ENCODE peak calls at places on chromosomes 3 and 15, in seven cellular contexts. A is nucleus accumbens; R is NCI-H460; T is IMR-90; Z is HTR-8/SVneo; P is stimulated activated naive B cell treated with anti-CD40 and anti-IgM and Interleukin-4, amounts not matched to agents 10 μg/mL and 1 μg/mL and 100 μg/mL, for 72 hours; L is B cell. J is an unnamed sample.

GRCh38 chr3:160921020-160921635 is 165.1 kb downstream of the PPM1L start:
- DNase-seq in A (no peak), R (peak; percentile 27), T (peak; percentile 39), L (no peak), Z (peak; percentile 56), P (no peak), J (no peak)

GRCh38 chr3:15982667-15983145 is 184.9 kb upstream of the ANKRD28 start:
- DNase-seq in Z (peak; percentile 81), R (peak; percentile 30), L (no peak), P (no peak), T (peak; percentile 96), A (peak; percentile 52), J (peak; percentile 51)

GRCh38 chr15:41866263-41866703 is 27.6 kb downstream of the SPTBN5 start:
- DNase-seq in P (no peak), A (no peak), L (no peak), T (no peak), Z (no peak), R (no peak), J (no peak)

GRCh38 chr3:108030915-108031425 is 59.9 kb downstream of the CD47 start:
- DNase-seq in R (no peak), P (no peak), L (no peak), A (no peak), Z (no peak), T (no peak), J (no peak)

GRCh38 chr15:51067510-51067909 is 27.2 kb downstream of the TNFAIP8L3 start:
- DNase-seq in Z (no peak), R (no peak), A (no peak), T (peak; percentile 61), L (no peak), P (no peak), J (no peak)

GRCh38 chr3:123026551-123027291 is 842 bp downstream of the SEMA5B start:
- DNase-seq in L (peak; percentile 29), P (no peak), R (no peak), Z (no peak), T (no peak), A (no peak), J (no peak)

GRCh38 chr3:136196064-136196400 is at the start of gene MSL2:
- DNase-seq in T (no peak), L (no peak), P (no peak), A (no peak), R (no peak), Z (no peak), J (no peak)

GRCh38 chr3:102182162-102182561 is 252.7 kb upstream of the ZPLD1 start:
- DNase-seq in P (no peak), Z (no peak), T (peak; percentile 57), L (no peak), A (no peak), R (no peak), J (no peak)

GRCh38 chr15:33698128-33698527 is 270.2 kb upstream of the CHRM5 start:
- DNase-seq in Z (no peak), T (no peak), P (no peak), R (no peak), A (no peak), L (no peak), J (no peak)

GRCh38 chr3:100782359-100782758 is 73.1 kb downstream of the TFG start:
- DNase-seq in R (no peak), P (no peak), A (no peak), T (no peak), Z (no peak), L (no peak), J (no peak)

GRCh38 chr15:80234883-80235282 is 17.1 kb downstream of the CTXND1 start:
- DNase-seq in L (no peak), R (peak; percentile 12), T (peak; percentile 14), P (no peak), Z (no peak), A (no peak), J (no peak)

GRCh38 chr3:136343446-136343845 is 93.3 kb downstream of the PCCB start:
- DNase-seq in A (no peak), T (no peak), P (no peak), Z (no peak), R (no peak), L (no peak), J (no peak)

GRCh38 chr3:58608648-58609047 is 31.5 kb upstream of the FAM107A start:
- DNase-seq in T (no peak), L (no peak), P (no peak), R (no peak), Z (no peak), A (peak; percentile 19), J (peak; percentile 29)

GRCh38 chr3:17645074-17645698 is 97.2 kb downstream of the TBC1D5 start:
- DNase-seq in T (peak; percentile 76), P (no peak), L (no peak), A (no peak), Z (peak; percentile 8), R (peak; percentile 55), J (no peak)

GRCh38 chr3:179486806-179487205 is 35.5 kb upstream of the GNB4 start:
- DNase-seq in R (no peak), P (no peak), T (no peak), L (no peak), A (no peak), Z (no peak), J (no peak)

GRCh38 chr3:177236704-177237103 is 39.4 kb upstream of the TBL1XR1 start:
- DNase-seq in P (no peak), A (no peak), R (no peak), T (peak; percentile 52), Z (no peak), L (no peak), J (no peak)

GRCh38 chr3:52098108-52098507 is 41.7 kb upstream of the DUSP7 start:
- DNase-seq in P (no peak), L (no peak), R (no peak), T (no peak), Z (no peak), A (no peak), J (no peak)

J was measured in amygdala.